ENCODE peak calls at places on chromosome 18, in seven cellular contexts. D is suprapubic skin; P is CD8-positive, alpha-beta memory T cell; N is upper lobe of left lung; B is thoracic aorta; Z is right atrium auricular region; Y is CD4-positive, CD25-positive, alpha-beta regulatory T cell. I is an unnamed sample. For H3K27me3, the result is how much of the 10 kb centered on the place peaks cover.

GRCh38 chr18:80194874-80195570 is 52.3 kb downstream of the PARD6G start:
- DNase-seq in D (peak), P (no peak), N (no peak), B (no peak), Z (peak), Y (no peak), I (no peak)

GRCh38 chr18:63774511-63774910 is 707 bp upstream of the SERPINB7 start:
- DNase-seq in D (no peak), P (no peak), N (no peak), B (no peak), Z (no peak), Y (no peak), I (no peak)

GRCh38 chr18:3114026-3114425 is 101.1 kb upstream of the LPIN2 start:
- DNase-seq in D (no peak), P (no peak), N (no peak), B (no peak), Z (no peak), Y (no peak), I (no peak)

GRCh38 chr18:79523738-79524180 is 128.0 kb downstream of the NFATC1 start:
- DNase-seq in D (no peak), P (peak), N (peak), B (no peak), Z (peak), Y (peak), I (no peak)

GRCh38 chr18:14941792-14942191 is 193.8 kb downstream of the ANKRD30B start:
- DNase-seq in D (peak), P (no peak), N (no peak), B (no peak), Z (no peak), Y (no peak), I (no peak)

GRCh38 chr18:2114765-2115164 is 456.5 kb downstream of the METTL4 start:
- DNase-seq in D (no peak), P (no peak), N (no peak), B (no peak), Z (no peak), Y (no peak), I (no peak)

GRCh38 chr18:56322403-56322802 is 316.0 kb downstream of the TXNL1 start:
- DNase-seq in D (no peak), P (no peak), N (no peak), B (no peak), Z (no peak), Y (no peak), I (no peak)

GRCh38 chr18:72152935-72153334 is 391.2 kb downstream of the CBLN2 start:
- DNase-seq in D (no peak), P (no peak), N (no peak), B (no peak), Z (no peak), Y (no peak), I (no peak)

GRCh38 chr18:48949606-48950535 is 894 bp downstream of the SMAD7 start:
- DNase-seq in D (no peak), P (peak), N (peak), B (no peak), Z (no peak), Y (no peak), I (peak)

GRCh38 chr18:55321268-55322175 is 266.5 kb downstream of the TCF4 start:
- DNase-seq in D (peak), P (no peak), N (peak), B (peak), Z (peak), Y (no peak), I (peak)

GRCh38 chr18:55320399-55321255 is 267.4 kb downstream of the TCF4 start:
- DNase-seq in D (no peak), P (no peak), N (no peak), B (no peak), Z (no peak), Y (no peak), I (no peak)

GRCh38 chr18:55317832-55318231 is 270.2 kb downstream of the TCF4 start:
- DNase-seq in D (no peak), P (no peak), N (no peak), B (no peak), Z (no peak), Y (no peak), I (no peak)

GRCh38 chr18:55318864-55319516 is 269.0 kb downstream of the TCF4 start:
- DNase-seq in D (no peak), P (no peak), N (no peak), B (no peak), Z (no peak), Y (no peak), I (no peak)

DNA sequence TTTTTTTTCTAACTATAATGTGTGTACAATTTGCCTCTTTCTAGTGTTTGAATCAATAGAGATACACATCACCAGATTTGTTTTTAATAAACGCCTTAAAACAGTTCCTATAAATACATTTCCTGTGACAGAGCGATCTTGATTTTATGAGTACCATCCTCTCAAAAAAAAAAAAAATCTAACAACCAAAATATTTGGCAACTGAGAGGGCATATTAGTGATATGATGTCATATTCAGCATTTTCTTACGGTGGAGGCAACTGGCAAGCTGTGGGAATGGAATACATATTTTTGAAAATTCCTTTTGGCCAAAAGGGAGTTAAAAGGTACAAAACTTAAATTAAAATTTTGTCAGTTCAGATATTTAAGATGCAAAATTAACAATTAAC is 268.5 kb downstream of the TCF4 start:
- DNase-seq in D (no peak), P (no peak), N (no peak), B (no peak), Z (no peak), Y (no peak), I (no peak)
- H3K4me3 ChIP-seq in D (peak), P (no peak), N (peak), B (peak), Z (peak), Y (no peak), I (peak)

DNA sequence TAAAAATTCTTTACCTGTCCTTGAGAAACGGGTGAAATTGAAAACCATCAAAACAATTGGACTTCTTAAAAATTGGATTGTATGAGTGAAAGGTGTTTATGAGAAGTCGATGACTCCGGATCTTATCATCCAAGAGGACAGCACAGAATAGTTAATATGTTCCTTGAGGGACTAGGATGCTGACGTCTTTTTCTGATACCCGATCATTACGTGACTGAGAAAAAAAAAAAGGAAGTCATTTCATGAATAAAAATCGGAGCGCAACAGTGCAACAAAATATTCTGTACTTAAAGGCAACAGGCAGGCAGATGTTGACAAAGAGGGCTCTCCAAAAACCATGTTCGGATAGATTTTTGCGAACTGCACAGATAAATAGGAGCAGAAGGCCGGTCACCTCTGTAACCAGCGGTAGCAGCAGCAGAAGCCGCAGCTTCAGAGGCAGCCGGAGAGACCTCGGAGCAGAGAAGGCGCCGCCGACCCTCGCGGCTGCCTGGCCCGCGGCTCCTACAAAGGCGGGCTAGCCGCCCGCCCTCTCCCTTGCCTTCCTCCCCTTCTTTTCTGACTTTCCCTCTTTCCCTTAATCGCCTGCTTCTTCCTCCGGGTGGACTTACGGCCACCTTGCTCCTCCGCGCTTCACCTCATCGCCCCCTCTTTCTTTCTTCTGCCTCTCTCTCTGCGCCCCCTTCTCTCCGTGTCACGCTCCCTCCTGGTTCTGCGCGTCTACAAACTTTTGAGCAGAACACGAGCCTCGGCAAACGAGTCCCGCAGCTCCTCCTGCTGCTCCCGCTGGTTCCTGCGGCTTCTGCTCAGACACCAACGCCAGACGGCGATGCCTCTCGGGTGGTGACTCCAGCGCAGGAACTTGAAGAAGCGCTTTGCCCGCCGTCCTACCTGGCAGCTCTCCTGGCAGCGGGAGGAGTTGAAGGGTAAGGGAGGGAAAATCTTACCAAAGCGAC is at the start of gene ADCYAP1:
- DNase-seq in D (no peak), P (no peak), N (no peak), B (no peak), Z (no peak), Y (no peak), I (no peak)
- H3K27me3 ChIP-seq in D (half or more), P (under half), N (under half), B (under half), Z (under half), Y (under half), I (under half)

GRCh38 chr18:11118051-11118450 is 31.3 kb downstream of the PIEZO2 start:
- DNase-seq in D (no peak), P (no peak), N (no peak), B (no peak), Z (no peak), Y (no peak), I (no peak)
- H3K4me3 ChIP-seq in D (no peak), P (no peak), N (no peak), B (no peak), Z (no peak), Y (no peak), I (no peak)

GRCh38 chr18:77110936-77111335 is 21.6 kb downstream of the MBP start:
- DNase-seq in D (no peak), P (no peak), N (no peak), B (no peak), Z (peak), Y (no peak), I (no peak)
- H3K27me3 ChIP-seq in D (under half), P (under half), N (under half), B (under half), Z (under half), Y (under half), I (under half)

GRCh38 chr18:59127047-59127446 is 12.6 kb upstream of the SEC11C start:
- DNase-seq in D (no peak), P (no peak), N (no peak), B (no peak), Z (no peak), Y (no peak), I (no peak)
- H3K4me3 ChIP-seq in D (no peak), P (no peak), N (no peak), B (no peak), Z (no peak), Y (no peak), I (no peak)

GRCh38 chr18:61464551-61465102 is 131.4 kb downstream of the CDH20 start:
- DNase-seq in D (no peak), P (no peak), N (no peak), B (no peak), Z (no peak), Y (no peak), I (no peak)

GRCh38 chr18:61459896-61460295 is 126.7 kb downstream of the CDH20 start:
- DNase-seq in D (no peak), P (no peak), N (no peak), B (no peak), Z (no peak), Y (no peak), I (no peak)
- H3K27me3 ChIP-seq in D (under half), P (under half), N (under half), B (under half), Z (under half), Y (under half), I (under half)

DNA sequence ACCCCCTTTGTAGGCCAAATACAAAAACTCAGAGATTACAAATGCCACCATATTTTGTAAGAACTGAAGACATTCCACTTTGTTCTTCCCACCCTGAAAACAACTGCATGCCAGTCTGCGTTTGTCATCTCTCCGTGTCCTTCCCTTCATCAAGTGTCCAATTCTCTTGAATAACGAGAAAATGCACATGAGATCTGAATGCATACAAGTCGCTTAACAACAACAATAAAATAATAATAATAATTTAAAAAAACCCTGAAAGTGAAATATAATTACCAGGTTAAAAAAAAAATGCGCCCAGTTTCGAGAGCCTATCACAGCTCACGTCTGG is 2.0 kb upstream of the SETBP1 start:
- DNase-seq in D (no peak), P (no peak), N (no peak), B (no peak), Z (no peak), Y (no peak), I (no peak)
- H3K4me3 ChIP-seq in D (peak), P (no peak), N (peak), B (peak), Z (peak), Y (no peak), I (no peak)

GRCh38 chr18:59456657-59457056 is 97.6 kb upstream of the LMAN1 start:
- DNase-seq in D (no peak), P (no peak), N (no peak), B (no peak), Z (no peak), Y (no peak), I (no peak)
- H3K27me3 ChIP-seq in D (under half), P (under half), N (under half), B (under half), Z (under half), Y (under half), I (under half)